ENCODE peak calls at places on chromosomes 7 and 10, in six cellular contexts. One of them, this sample, is unnamed.

GRCh38 chr10:7507887-7508726 is 97.3 kb upstream of the SFMBT2 start:
- DNase-seq in stimulated activated CD4-positive, alpha-beta T cell treated with anti-CD3 and anti-CD28 coated beads, Interleukin-4, amount 100 ng/mL, for 48 hours: no peak
- DNase-seq in nephron progenitor cell: no peak
- DNase-seq in EL: no peak
- DNase-seq in NCI-H1092: no peak
- DNase-seq in transverse colon: peak; percentile 18
- DNase-seq in this sample: no peak

GRCh38 chr7:135620980-135621850 is 41.1 kb upstream of the STMP1 start:
- DNase-seq in stimulated activated CD4-positive, alpha-beta T cell treated with anti-CD3 and anti-CD28 coated beads, Interleukin-4, amount 100 ng/mL, for 48 hours: no peak
- DNase-seq in nephron progenitor cell: peak; percentile 17
- DNase-seq in EL: peak; percentile 84
- DNase-seq in NCI-H1092: peak; percentile 63
- DNase-seq in transverse colon: peak; percentile 13
- DNase-seq in this sample: peak; percentile 45

GRCh38 chr10:13659887-13660544 is 73.3 kb downstream of the PRPF18 start:
- DNase-seq in stimulated activated CD4-positive, alpha-beta T cell treated with anti-CD3 and anti-CD28 coated beads, Interleukin-4, amount 100 ng/mL, for 48 hours: peak; percentile 62
- DNase-seq in nephron progenitor cell: peak; percentile 74
- DNase-seq in EL: peak; percentile 63
- DNase-seq in NCI-H1092: no peak
- DNase-seq in transverse colon: peak; percentile 59
- DNase-seq in this sample: no peak

GRCh38 chr10:109886788-109887155 is 36.5 kb downstream of the XPNPEP1 start:
- DNase-seq in stimulated activated CD4-positive, alpha-beta T cell treated with anti-CD3 and anti-CD28 coated beads, Interleukin-4, amount 100 ng/mL, for 48 hours: no peak
- DNase-seq in nephron progenitor cell: no peak
- DNase-seq in EL: no peak
- DNase-seq in NCI-H1092: no peak
- DNase-seq in transverse colon: no peak
- DNase-seq in this sample: no peak

GRCh38 chr10:90222372-90222771 is 521.0 kb downstream of the KIF20B start:
- DNase-seq in stimulated activated CD4-positive, alpha-beta T cell treated with anti-CD3 and anti-CD28 coated beads, Interleukin-4, amount 100 ng/mL, for 48 hours: no peak
- DNase-seq in nephron progenitor cell: no peak
- DNase-seq in EL: peak; percentile 85
- DNase-seq in NCI-H1092: no peak
- DNase-seq in transverse colon: no peak
- DNase-seq in this sample: peak; percentile 63

GRCh38 chr10:96176985-96177384 is 46.9 kb downstream of the ZNF518A start:
- DNase-seq in stimulated activated CD4-positive, alpha-beta T cell treated with anti-CD3 and anti-CD28 coated beads, Interleukin-4, amount 100 ng/mL, for 48 hours: no peak
- DNase-seq in nephron progenitor cell: no peak
- DNase-seq in EL: no peak
- DNase-seq in NCI-H1092: no peak
- DNase-seq in transverse colon: no peak
- DNase-seq in this sample: no peak

GRCh38 chr10:81847675-81848074 is 27.3 kb upstream of the NRG3 start:
- DNase-seq in stimulated activated CD4-positive, alpha-beta T cell treated with anti-CD3 and anti-CD28 coated beads, Interleukin-4, amount 100 ng/mL, for 48 hours: no peak
- DNase-seq in nephron progenitor cell: no peak
- DNase-seq in EL: no peak
- DNase-seq in NCI-H1092: no peak
- DNase-seq in transverse colon: no peak
- DNase-seq in this sample: no peak

GRCh38 chr7:143728333-143728862 is 29.1 kb downstream of the CTAGE6 start:
- DNase-seq in stimulated activated CD4-positive, alpha-beta T cell treated with anti-CD3 and anti-CD28 coated beads, Interleukin-4, amount 100 ng/mL, for 48 hours: no peak
- DNase-seq in nephron progenitor cell: no peak
- DNase-seq in EL: no peak
- DNase-seq in NCI-H1092: no peak
- DNase-seq in transverse colon: no peak
- DNase-seq in this sample: no peak

GRCh38 chr10:71648595-71649320 is 70.8 kb downstream of the C10orf105 start:
- DNase-seq in stimulated activated CD4-positive, alpha-beta T cell treated with anti-CD3 and anti-CD28 coated beads, Interleukin-4, amount 100 ng/mL, for 48 hours: no peak
- DNase-seq in nephron progenitor cell: no peak
- DNase-seq in EL: no peak
- DNase-seq in NCI-H1092: no peak
- DNase-seq in transverse colon: peak; percentile 56
- DNase-seq in this sample: no peak

GRCh38 chr10:91758303-91759146 is 39.7 kb upstream of the TNKS2 start:
- DNase-seq in stimulated activated CD4-positive, alpha-beta T cell treated with anti-CD3 and anti-CD28 coated beads, Interleukin-4, amount 100 ng/mL, for 48 hours: no peak
- DNase-seq in nephron progenitor cell: no peak
- DNase-seq in EL: peak; percentile 50
- DNase-seq in NCI-H1092: no peak
- DNase-seq in transverse colon: no peak
- DNase-seq in this sample: no peak

GRCh38 chr10:6071181-6072175 is 9.3 kb upstream of the IL2RA start:
- DNase-seq in stimulated activated CD4-positive, alpha-beta T cell treated with anti-CD3 and anti-CD28 coated beads, Interleukin-4, amount 100 ng/mL, for 48 hours: no peak
- DNase-seq in nephron progenitor cell: no peak
- DNase-seq in EL: no peak
- DNase-seq in NCI-H1092: no peak
- DNase-seq in transverse colon: no peak
- DNase-seq in this sample: no peak

GRCh38 chr7:101950450-101951119 is 133.2 kb downstream of the CUX1 start:
- DNase-seq in stimulated activated CD4-positive, alpha-beta T cell treated with anti-CD3 and anti-CD28 coated beads, Interleukin-4, amount 100 ng/mL, for 48 hours: no peak
- DNase-seq in nephron progenitor cell: no peak
- DNase-seq in EL: peak; percentile 45
- DNase-seq in NCI-H1092: no peak
- DNase-seq in transverse colon: no peak
- DNase-seq in this sample: no peak

GRCh38 chr7:155824195-155824915 is 12.1 kb upstream of the SHH start:
- DNase-seq in stimulated activated CD4-positive, alpha-beta T cell treated with anti-CD3 and anti-CD28 coated beads, Interleukin-4, amount 100 ng/mL, for 48 hours: no peak
- DNase-seq in nephron progenitor cell: no peak
- DNase-seq in EL: peak; percentile 19
- DNase-seq in NCI-H1092: no peak
- DNase-seq in transverse colon: peak; percentile 87
- DNase-seq in this sample: peak; percentile 2

GRCh38 chr7:81577642-81578349 is 192.1 kb downstream of the HGF start:
- DNase-seq in stimulated activated CD4-positive, alpha-beta T cell treated with anti-CD3 and anti-CD28 coated beads, Interleukin-4, amount 100 ng/mL, for 48 hours: no peak
- DNase-seq in nephron progenitor cell: no peak
- DNase-seq in EL: no peak
- DNase-seq in NCI-H1092: no peak
- DNase-seq in transverse colon: no peak
- DNase-seq in this sample: no peak

GRCh38 chr7:140596751-140597424 is 43.7 kb downstream of the DENND2A start:
- DNase-seq in stimulated activated CD4-positive, alpha-beta T cell treated with anti-CD3 and anti-CD28 coated beads, Interleukin-4, amount 100 ng/mL, for 48 hours: no peak
- DNase-seq in nephron progenitor cell: no peak
- DNase-seq in EL: no peak
- DNase-seq in NCI-H1092: no peak
- DNase-seq in transverse colon: no peak
- DNase-seq in this sample: no peak

GRCh38 chr10:76251773-76252617 is 820.6 kb downstream of the LRMDA start:
- DNase-seq in stimulated activated CD4-positive, alpha-beta T cell treated with anti-CD3 and anti-CD28 coated beads, Interleukin-4, amount 100 ng/mL, for 48 hours: no peak
- DNase-seq in nephron progenitor cell: peak; percentile 69
- DNase-seq in EL: peak; percentile 35
- DNase-seq in NCI-H1092: no peak
- DNase-seq in transverse colon: peak; percentile 71
- DNase-seq in this sample: no peak

GRCh38 chr10:118238573-118239240 is 103.4 kb downstream of the FAM204A start:
- DNase-seq in stimulated activated CD4-positive, alpha-beta T cell treated with anti-CD3 and anti-CD28 coated beads, Interleukin-4, amount 100 ng/mL, for 48 hours: no peak
- DNase-seq in nephron progenitor cell: no peak
- DNase-seq in EL: peak; percentile 49
- DNase-seq in NCI-H1092: no peak
- DNase-seq in transverse colon: no peak
- DNase-seq in this sample: no peak

GRCh38 chr7:74473116-74473515 is 19.4 kb downstream of the GTF2IRD1 start:
- DNase-seq in stimulated activated CD4-positive, alpha-beta T cell treated with anti-CD3 and anti-CD28 coated beads, Interleukin-4, amount 100 ng/mL, for 48 hours: no peak
- DNase-seq in nephron progenitor cell: no peak
- DNase-seq in EL: no peak
- DNase-seq in NCI-H1092: no peak
- DNase-seq in transverse colon: no peak
- DNase-seq in this sample: no peak